ENCODE peak calls at places on chromosome 6, in six cellular contexts. F is CD8-positive, alpha-beta memory T cell; H is body of pancreas; D is mammary epithelial cell; M is lung; O is OCI-LY7. K is an unnamed sample.

GRCh38 chr6:27902335-27903314 is 9.6 kb downstream of the OR2B2 start:
- DNase-seq in F (peak; percentile 78), H (peak; percentile 90), D (peak; percentile 80), M (peak; percentile 84), O (peak; percentile 81), K (peak; percentile 93)

GRCh38 chr6:112030965-112031660 is 22.8 kb upstream of the CCN6 start:
- DNase-seq in F (no peak), H (no peak), D (no peak), M (no peak), O (no peak), K (no peak)

GRCh38 chr6:109087661-109088264 is 6.9 kb downstream of the SESN1 start:
- DNase-seq in F (no peak), H (no peak), D (no peak), M (no peak), O (no peak), K (no peak)

GRCh38 chr6:19415605-19416326 is 421.4 kb upstream of the ID4 start:
- DNase-seq in F (no peak), H (no peak), D (peak; percentile 82), M (no peak), O (no peak), K (no peak)

GRCh38 chr6:16562498-16562897 is 198.8 kb downstream of the ATXN1 start:
- DNase-seq in F (no peak), H (no peak), D (peak; percentile 26), M (no peak), O (no peak), K (no peak)

GRCh38 chr6:135637701-135638100 is 140.2 kb upstream of the AHI1 start:
- DNase-seq in F (no peak), H (no peak), D (no peak), M (no peak), O (no peak), K (no peak)

GRCh38 chr6:160041608-160042007 is 72.7 kb downstream of the IGF2R start:
- DNase-seq in F (no peak), H (peak; percentile 60), D (peak; percentile 82), M (peak; percentile 84), O (no peak), K (no peak)

GRCh38 chr6:75930954-75931689 is 141.3 kb downstream of the IMPG1 start:
- DNase-seq in F (no peak), H (no peak), D (no peak), M (no peak), O (no peak), K (no peak)

GRCh38 chr6:136607204-136607931 is 57.1 kb upstream of the MAP7 start:
- DNase-seq in F (no peak), H (no peak), D (peak; percentile 33), M (no peak), O (no peak), K (no peak)

GRCh38 chr6:29943053-29943966 is 978 bp downstream of the HLA-A start:
- DNase-seq in F (peak; percentile 32), H (no peak), D (no peak), M (no peak), O (no peak), K (no peak)

GRCh38 chr6:126064257-126064993 is 78.1 kb downstream of the TRMT11 start:
- DNase-seq in F (no peak), H (no peak), D (no peak), M (no peak), O (no peak), K (no peak)

GRCh38 chr6:160273196-160273595 is 14.6 kb upstream of the SLC22A2 start:
- DNase-seq in F (no peak), H (no peak), D (peak; percentile 40), M (no peak), O (no peak), K (no peak)

GRCh38 chr6:167706313-167707109 is 120.2 kb upstream of the AFDN start:
- DNase-seq in F (no peak), H (no peak), D (no peak), M (no peak), O (no peak), K (no peak)

GRCh38 chr6:137724018-137724403 is 143.0 kb upstream of the TNFAIP3 start:
- DNase-seq in F (no peak), H (no peak), D (no peak), M (no peak), O (no peak), K (no peak)

GRCh38 chr6:35026434-35027222 is 114.5 kb downstream of the TCP11 start:
- DNase-seq in F (no peak), H (no peak), D (peak; percentile 85), M (no peak), O (no peak), K (peak; percentile 55)

GRCh38 chr6:43256670-43257664 is 13.7 kb downstream of the TTBK1 start:
- DNase-seq in F (no peak), H (no peak), D (no peak), M (no peak), O (no peak), K (no peak)

GRCh38 chr6:43258180-43258579 is 14.9 kb downstream of the TTBK1 start:
- DNase-seq in F (no peak), H (no peak), D (no peak), M (no peak), O (no peak), K (no peak)

GRCh38 chr6:43257746-43258145 is 14.5 kb downstream of the TTBK1 start:
- DNase-seq in F (no peak), H (no peak), D (no peak), M (no peak), O (no peak), K (no peak)

GRCh38 chr6:43260791-43261190 is 17.5 kb downstream of the TTBK1 start:
- DNase-seq in F (no peak), H (no peak), D (no peak), M (no peak), O (no peak), K (no peak)

DNA sequence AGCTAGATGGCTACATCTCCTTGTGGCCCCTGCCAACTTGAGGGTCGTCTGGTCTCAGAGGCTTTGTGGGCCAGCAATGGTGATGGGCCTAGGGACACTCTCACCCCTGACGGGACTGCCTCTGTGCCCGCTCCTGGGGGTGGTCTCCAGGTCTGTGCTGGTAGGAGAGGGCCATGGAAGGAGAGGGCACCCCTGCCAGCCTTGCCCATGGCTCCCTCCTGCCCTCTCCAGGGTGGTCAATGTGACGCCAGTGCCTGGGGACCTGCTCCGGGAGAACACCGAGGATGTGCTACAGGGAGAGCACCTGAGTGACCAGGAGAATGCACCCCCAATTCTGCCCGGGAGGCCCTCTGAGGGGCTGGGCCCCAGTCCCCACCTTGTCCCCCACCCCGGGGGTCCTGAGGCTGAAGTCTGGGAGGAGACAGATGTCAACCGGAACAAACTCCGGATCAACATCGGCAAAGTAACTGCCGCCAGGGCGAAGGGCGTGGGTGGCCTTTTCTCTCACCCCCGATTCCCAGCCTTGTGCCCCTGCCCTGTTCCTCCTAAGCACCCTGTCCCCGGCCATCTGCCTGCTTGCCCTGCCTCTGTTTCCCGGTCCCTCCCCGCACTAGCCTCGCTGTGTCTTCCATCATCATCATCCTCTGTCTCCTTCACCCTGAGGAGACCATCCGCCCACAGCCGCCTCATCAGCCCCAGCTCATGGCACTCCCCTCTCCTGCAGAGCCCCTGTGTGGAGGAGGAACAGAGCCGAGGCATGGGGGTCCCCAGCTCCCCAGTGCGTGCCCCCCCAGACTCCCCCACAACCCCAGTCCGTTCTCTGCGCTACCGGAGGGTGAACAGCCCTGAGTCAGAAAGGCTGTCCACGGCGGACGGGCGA is 15.8 kb downstream of the TTBK1 start:
- DNase-seq in F (no peak), H (no peak), D (no peak), M (no peak), O (no peak), K (no peak)
- H3K36me3 ChIP-seq in F (no peaks in the 10 kb centered on the region), H (no peaks in the 10 kb centered on the region), D (no peaks in the 10 kb centered on the region), M (no peaks in the 10 kb centered on the region), O (no peaks in the 10 kb centered on the region), K (no peaks in the 10 kb centered on the region)

GRCh38 chr6:6080975-6081374 is 74.2 kb upstream of the NRN1 start:
- DNase-seq in F (no peak), H (no peak), D (no peak), M (no peak), O (no peak), K (no peak)

GRCh38 chr6:6091608-6092002 is 84.9 kb upstream of the NRN1 start:
- DNase-seq in F (no peak), H (no peak), D (no peak), M (no peak), O (no peak), K (no peak)

GRCh38 chr6:6090861-6091607 is 84.3 kb upstream of the NRN1 start:
- DNase-seq in F (no peak), H (no peak), D (no peak), M (no peak), O (no peak), K (no peak)

GRCh38 chr6:6085928-6086668 is 79.4 kb upstream of the NRN1 start:
- DNase-seq in F (no peak), H (no peak), D (no peak), M (no peak), O (no peak), K (no peak)
- H3K27ac ChIP-seq in F (no peak overlapping the region), H (no peak overlapping the region), D (no peak overlapping the region), M (no peak overlapping the region), O (no peak overlapping the region), K (no peak overlapping the region)

GRCh38 chr6:151616091-151616513 is 122.3 kb downstream of the CCDC170 start:
- DNase-seq in F (no peak), H (no peak), D (no peak), M (no peak), O (no peak), K (no peak)

GRCh38 chr6:151617539-151617938 is 123.7 kb downstream of the CCDC170 start:
- DNase-seq in F (no peak), H (no peak), D (peak; percentile 27), M (no peak), O (no peak), K (no peak)

GRCh38 chr6:151618717-151619116 is 124.9 kb downstream of the CCDC170 start:
- DNase-seq in F (no peak), H (no peak), D (no peak), M (no peak), O (no peak), K (no peak)

GRCh38 chr6:151614630-151615029 is 120.8 kb downstream of the CCDC170 start:
- DNase-seq in F (no peak), H (no peak), D (no peak), M (no peak), O (no peak), K (no peak)

DNA sequence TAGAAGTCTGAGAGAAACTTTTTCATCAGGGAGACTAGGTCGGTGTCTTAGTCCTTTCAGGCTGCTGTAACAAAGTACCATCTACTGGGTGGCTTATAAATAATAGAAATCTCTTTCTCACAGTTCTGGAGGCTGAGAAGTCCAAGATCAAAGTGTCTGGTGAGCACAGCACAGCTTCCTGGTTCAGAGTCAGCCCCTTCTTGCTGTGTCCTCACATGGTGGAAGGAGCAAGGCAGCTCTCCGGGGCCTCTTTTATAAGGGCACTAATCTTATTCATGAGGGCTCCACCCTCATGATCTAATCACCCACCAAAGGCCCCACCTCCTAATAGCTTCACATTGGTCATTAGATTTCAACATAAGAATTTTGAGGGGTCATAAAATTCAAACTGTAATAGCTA is 122.8 kb downstream of the CCDC170 start:
- DNase-seq in F (no peak), H (no peak), D (no peak), M (no peak), O (no peak), K (no peak)
- H3K4me3 ChIP-seq in F (no peak overlapping the region), H (no peak overlapping the region), D (no peak overlapping the region), M (no peak overlapping the region), O (no peak overlapping the region), K (no peak overlapping the region)

DNA sequence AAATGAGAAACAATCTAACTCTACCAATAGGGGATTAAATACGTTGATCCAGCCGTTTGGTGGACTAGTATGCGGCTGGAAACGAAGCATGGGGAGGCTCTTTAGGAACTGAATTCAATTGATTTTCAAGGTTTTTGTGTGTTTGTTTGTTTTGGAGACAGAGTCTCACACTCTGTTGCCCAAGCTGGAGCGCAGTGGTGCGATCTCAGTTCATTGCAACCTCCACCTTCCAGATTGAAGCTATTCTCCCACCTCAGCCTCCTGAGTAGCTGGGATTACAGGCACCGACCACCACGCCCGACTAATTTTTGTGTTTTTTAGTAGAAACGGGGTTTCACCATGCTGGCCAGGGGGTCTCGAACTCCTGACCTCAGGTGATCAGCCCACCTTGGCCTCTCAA is 7.1 kb downstream of the CNPY3 start:
- DNase-seq in F (no peak), H (no peak), D (no peak), M (no peak), O (no peak), K (no peak)
- H3K36me3 ChIP-seq in F (peaks cover 43% of the 10 kb centered on the region), H (no peaks in the 10 kb centered on the region), D (peaks cover 8% of the 10 kb centered on the region), M (peaks cover 7% of the 10 kb centered on the region), O (peaks cover 98% of the 10 kb centered on the region), K (peaks cover 38% of the 10 kb centered on the region)